ENCODE peak calls at places on chromosome 5, in ten cellular contexts. L is IMR-90; F is mammary epithelial cell; R is cardiac fibroblast; T is upper lobe of left lung; K is fibroblast of mammary gland; X is tibial artery; N is Peyer's patch; E is dorsolateral prefrontal cortex; V is CD8-positive, alpha-beta T cell. M is an unnamed sample.

GRCh38 chr5:151427258-151427657 is 20.1 kb upstream of the SLC36A1 start:
- DNase-seq in L (no peak), F (no peak), N (peak), V (no peak), R (no peak), E (no peak), X (no peak), K (no peak), T (no peak), M (no peak)

GRCh38 chr5:58447231-58447630 is 12.7 kb downstream of the PLK2 start:
- DNase-seq in R (peak), F (no peak), X (no peak), K (peak), T (no peak), E (no peak), L (peak), V (no peak), N (no peak), M (no peak)

GRCh38 chr5:132184588-132184987 is 43.1 kb downstream of the P4HA2 start:
- DNase-seq in T (no peak), R (no peak), V (no peak), N (no peak), F (no peak), K (peak), X (no peak), E (no peak), L (no peak), M (no peak)

GRCh38 chr5:73694089-73694488 is 68.1 kb downstream of the ARHGEF28 start:
- DNase-seq in N (no peak), V (no peak), K (no peak), R (no peak), L (no peak), F (no peak), T (no peak), X (no peak), E (no peak), M (no peak)

GRCh38 chr5:173642191-173642816 is 25.9 kb upstream of the BOD1 start:
- DNase-seq in K (no peak), E (no peak), F (no peak), X (no peak), R (no peak), N (no peak), V (no peak), T (peak), L (no peak), M (peak)

GRCh38 chr5:535781-536698 is 11.8 kb upstream of the SLC9A3 start:
- DNase-seq in K (no peak), T (no peak), R (no peak), N (no peak), X (no peak), F (no peak), L (no peak), V (no peak), E (no peak), M (no peak)

GRCh38 chr5:98927242-98927987 is 1.4 kb downstream of the CHD1 start:
- DNase-seq in X (peak), R (peak), F (peak), L (peak), K (peak), N (peak), V (peak), T (peak), E (no peak), M (peak)

GRCh38 chr5:73515232-73515631 is 17.0 kb downstream of the BTF3 start:
- DNase-seq in L (no peak), E (no peak), R (no peak), F (peak), T (peak), N (no peak), X (no peak), V (no peak), K (no peak), M (no peak)

GRCh38 chr5:3023678-3024077 is 272.2 kb upstream of the IRX2 start:
- DNase-seq in T (no peak), L (no peak), F (no peak), V (no peak), E (no peak), X (no peak), N (no peak), K (no peak), R (no peak), M (no peak)

GRCh38 chr5:52024363-52024762 is 641.1 kb downstream of the ISL1 start:
- DNase-seq in T (no peak), X (no peak), R (no peak), V (no peak), L (no peak), E (no peak), K (no peak), F (no peak), N (no peak), M (no peak)

GRCh38 chr5:91403404-91403803 is 20.3 kb upstream of the ARRDC3 start:
- DNase-seq in F (no peak), T (no peak), X (no peak), E (no peak), N (no peak), K (peak), V (no peak), L (peak), R (peak), M (no peak)

GRCh38 chr5:120509056-120509455 is 45.0 kb downstream of the PRR16 start:
- DNase-seq in V (no peak), R (no peak), N (no peak), X (no peak), T (no peak), K (peak), F (no peak), E (no peak), L (peak), M (no peak)

GRCh38 chr5:132439521-132440206 is 50.9 kb downstream of the IRF1 start:
- DNase-seq in V (no peak), N (no peak), T (no peak), F (peak), X (peak), R (peak), L (peak), K (peak), E (no peak), M (peak)

GRCh38 chr5:1537166-1538154 is 13.7 kb upstream of the LPCAT1 start:
- DNase-seq in T (peak), L (no peak), E (peak), K (no peak), N (no peak), V (no peak), F (no peak), R (no peak), X (no peak), M (no peak)

GRCh38 chr5:23446436-23446835 is 61.0 kb upstream of the PRDM9 start:
- DNase-seq in F (no peak), V (no peak), E (no peak), X (no peak), N (no peak), K (peak), T (no peak), R (peak), L (no peak), M (no peak)

GRCh38 chr5:93035194-93035593 is 545.8 kb downstream of the NR2F1-AS1 start:
- DNase-seq in R (no peak), L (no peak), T (no peak), K (no peak), N (no peak), V (no peak), E (no peak), F (no peak), X (no peak), M (no peak)

GRCh38 chr5:148653840-148654781 is at the start of gene HTR4:
- DNase-seq in F (no peak), T (no peak), X (no peak), K (no peak), L (no peak), E (no peak), R (no peak), N (no peak), V (no peak), M (no peak)

GRCh38 chr5:141742866-141743651 is 61.0 kb upstream of the ARAP3 start:
- DNase-seq in F (peak), K (peak), L (peak), E (no peak), X (no peak), V (no peak), R (peak), T (no peak), N (no peak), M (no peak)

GRCh38 chr5:160423025-160423554 is 1.4 kb downstream of the PTTG1 start:
- DNase-seq in N (no peak), L (no peak), T (no peak), E (no peak), R (no peak), V (no peak), K (no peak), X (no peak), F (peak), M (no peak)

GRCh38 chr5:54881286-54882005 is 103.9 kb downstream of the ESM1 start:
- DNase-seq in N (no peak), F (peak), R (no peak), T (no peak), L (no peak), V (no peak), X (no peak), K (no peak), E (no peak), M (no peak)

GRCh38 chr5:11617080-11617479 is 287.2 kb downstream of the CTNND2 start:
- DNase-seq in K (peak), L (no peak), R (no peak), E (no peak), X (no peak), V (no peak), T (no peak), N (no peak), F (no peak), M (no peak)

GRCh38 chr5:140588311-140589070 is 23.9 kb downstream of the SLC35A4 start:
- DNase-seq in N (no peak), X (no peak), K (peak), E (no peak), F (no peak), L (peak), R (peak), V (no peak), T (no peak), M (no peak)

GRCh38 chr5:149966901-149967419 is 6.4 kb downstream of the SLC26A2 start:
- DNase-seq in T (no peak), L (no peak), R (no peak), V (no peak), N (no peak), F (no peak), K (no peak), E (no peak), X (no peak), M (no peak)

GRCh38 chr5:92391-93220 is 638 bp downstream of the PLEKHG4B start:
- DNase-seq in K (no peak), V (no peak), N (no peak), L (no peak), T (no peak), R (no peak), E (no peak), X (no peak), F (no peak), M (no peak)

GRCh38 chr5:120808606-120809005 is 344.5 kb downstream of the PRR16 start:
- DNase-seq in X (no peak), T (no peak), V (no peak), R (no peak), E (no peak), N (no peak), L (peak), K (no peak), F (no peak), M (no peak)

GRCh38 chr5:79924936-79925893 is 65.8 kb downstream of the MTX3 start:
- DNase-seq in X (no peak), T (no peak), R (peak), K (peak), F (no peak), L (peak), E (no peak), V (peak), N (no peak), M (no peak)
- TF ChIP-seq CTCF in X (no peak), T (no peak), R (peak), K (peak), F (peak), L (peak), E (no peak), V (peak), N (no peak), M (no peak)

GRCh38 chr5:88676637-88677481 is 206.1 kb downstream of the MEF2C start:
- DNase-seq in K (no peak), T (no peak), X (no peak), N (no peak), V (no peak), F (no peak), L (no peak), E (no peak), R (no peak), M (no peak)

GRCh38 chr5:88675159-88675757 is 207.7 kb downstream of the MEF2C start:
- DNase-seq in E (no peak), R (no peak), L (no peak), T (no peak), N (no peak), V (no peak), F (no peak), X (no peak), K (no peak), M (no peak)

GRCh38 chr5:88672644-88673493 is 210.1 kb downstream of the MEF2C start:
- DNase-seq in E (peak), L (no peak), N (no peak), K (no peak), V (no peak), X (no peak), T (no peak), F (no peak), R (no peak), M (no peak)

GRCh38 chr5:88675758-88676636 is 207.0 kb downstream of the MEF2C start:
- DNase-seq in K (peak), X (no peak), V (no peak), L (peak), N (no peak), T (no peak), E (peak), R (peak), F (no peak), M (no peak)

GRCh38 chr5:88674262-88675158 is 208.5 kb downstream of the MEF2C start:
- DNase-seq in X (no peak), K (no peak), N (no peak), T (no peak), R (peak), E (peak), F (no peak), L (no peak), V (no peak), M (no peak)
- H3K4me3 ChIP-seq in X (peak), K (peak), N (peak), T (peak), R (peak), E (peak), F (peak), L (no peak), V (peak), M (peak)

GRCh38 chr5:146049704-146050026 is 55.7 kb downstream of the PLAC8L1 start:
- DNase-seq in K (no peak), N (no peak), V (no peak), T (no peak), X (no peak), R (no peak), E (no peak), L (no peak), F (no peak), M (no peak)
- TF ChIP-seq CTCF in K (no peak), N (no peak), V (no peak), T (no peak), X (no peak), R (no peak), E (no peak), L (no peak), F (no peak), M (no peak)

GRCh38 chr5:172403822-172404221 is 50.5 kb downstream of the SH3PXD2B start:
- DNase-seq in K (no peak), F (no peak), V (no peak), N (no peak), R (no peak), L (no peak), E (no peak), X (no peak), T (no peak), M (no peak)

GRCh38 chr5:172404746-172405145 is 49.6 kb downstream of the SH3PXD2B start:
- DNase-seq in T (no peak), V (no peak), N (no peak), F (no peak), R (no peak), X (no peak), E (no peak), L (no peak), K (no peak), M (no peak)

GRCh38 chr5:172402531-172403190 is 51.7 kb downstream of the SH3PXD2B start:
- DNase-seq in K (no peak), V (no peak), E (no peak), T (no peak), F (no peak), N (no peak), L (no peak), X (no peak), R (no peak), M (no peak)

GRCh38 chr5:172405226-172405625 is 49.1 kb downstream of the SH3PXD2B start:
- DNase-seq in X (no peak), T (no peak), L (no peak), E (no peak), F (no peak), V (no peak), K (no peak), N (no peak), R (no peak), M (no peak)

GRCh38 chr5:172403191-172403794 is 51.0 kb downstream of the SH3PXD2B start:
- DNase-seq in L (peak), T (peak), K (peak), N (peak), R (no peak), V (no peak), E (peak), F (no peak), X (peak), M (peak)
- H3K4me3 ChIP-seq in L (no peak), T (no peak), K (no peak), N (no peak), R (no peak), V (no peak), E (no peak), F (no peak), X (no peak), M (no peak)

GRCh38 chr5:6371079-6371810 is 7.1 kb downstream of the MED10 start:
- DNase-seq in N (no peak), E (no peak), X (no peak), F (no peak), R (no peak), T (no peak), L (no peak), K (no peak), V (no peak), M (no peak)

GRCh38 chr5:6365977-6366590 is 12.3 kb downstream of the MED10 start:
- DNase-seq in R (no peak), V (no peak), L (no peak), K (no peak), F (no peak), N (no peak), X (no peak), T (no peak), E (peak), M (no peak)

GRCh38 chr5:6373081-6373846 is 5.1 kb downstream of the MED10 start:
- DNase-seq in N (peak), F (no peak), L (no peak), V (no peak), E (no peak), X (peak), T (no peak), R (no peak), K (no peak), M (no peak)

GRCh38 chr5:6372251-6373080 is 5.9 kb downstream of the MED10 start:
- DNase-seq in E (no peak), N (peak), X (peak), T (no peak), F (no peak), V (no peak), L (no peak), K (no peak), R (no peak), M (no peak)

GRCh38 chr5:6370580-6370979 is 7.8 kb downstream of the MED10 start:
- DNase-seq in R (peak), K (no peak), F (no peak), N (no peak), E (peak), T (no peak), X (no peak), V (no peak), L (no peak), M (peak)
- TF ChIP-seq CTCF in R (no peak), K (no peak), F (no peak), N (no peak), E (no peak), T (no peak), X (no peak), V (no peak), L (no peak), M (no peak)

DNA sequence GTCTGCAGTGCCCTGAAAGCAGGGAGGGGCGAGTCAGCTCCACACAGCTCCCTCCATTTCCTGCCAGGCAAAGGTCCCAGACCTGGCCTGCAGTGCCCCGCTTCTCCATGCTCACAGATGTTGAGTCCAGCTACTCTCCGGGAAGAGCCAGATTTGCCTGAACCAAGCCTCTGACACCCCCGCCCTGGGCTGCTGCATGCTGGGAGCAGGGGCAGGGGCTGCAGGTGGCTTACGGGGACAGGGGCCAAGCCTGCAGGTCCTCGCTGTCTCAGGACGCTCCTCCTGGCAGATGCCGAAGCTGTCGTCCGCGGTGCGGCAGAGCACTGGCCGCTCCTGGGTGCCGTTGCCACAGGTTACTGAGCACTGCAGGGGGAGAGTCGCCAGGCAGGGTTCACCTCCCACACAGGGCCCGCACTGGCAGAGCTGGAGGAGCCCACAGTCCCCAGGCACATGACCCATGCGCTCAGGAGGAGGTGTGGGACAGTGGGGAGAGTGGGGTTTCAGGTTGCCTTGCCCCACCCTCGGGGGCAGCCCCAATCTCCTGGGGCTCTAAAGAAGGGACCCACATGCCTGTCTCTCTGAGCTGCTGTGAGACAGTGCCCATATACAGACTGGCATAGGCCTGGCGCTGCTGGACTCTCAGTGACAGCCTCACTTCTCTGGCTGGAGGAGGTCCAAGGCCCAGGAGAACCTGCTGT is 62.4 kb downstream of the ZNF354C start:
- DNase-seq in R (no peak), N (no peak), X (peak), L (no peak), V (no peak), T (no peak), F (no peak), K (no peak), E (no peak), M (no peak)
- H3K4me3 ChIP-seq in R (no peak), N (no peak), X (no peak), L (no peak), V (no peak), T (no peak), F (no peak), K (no peak), E (no peak), M (no peak)

DNA sequence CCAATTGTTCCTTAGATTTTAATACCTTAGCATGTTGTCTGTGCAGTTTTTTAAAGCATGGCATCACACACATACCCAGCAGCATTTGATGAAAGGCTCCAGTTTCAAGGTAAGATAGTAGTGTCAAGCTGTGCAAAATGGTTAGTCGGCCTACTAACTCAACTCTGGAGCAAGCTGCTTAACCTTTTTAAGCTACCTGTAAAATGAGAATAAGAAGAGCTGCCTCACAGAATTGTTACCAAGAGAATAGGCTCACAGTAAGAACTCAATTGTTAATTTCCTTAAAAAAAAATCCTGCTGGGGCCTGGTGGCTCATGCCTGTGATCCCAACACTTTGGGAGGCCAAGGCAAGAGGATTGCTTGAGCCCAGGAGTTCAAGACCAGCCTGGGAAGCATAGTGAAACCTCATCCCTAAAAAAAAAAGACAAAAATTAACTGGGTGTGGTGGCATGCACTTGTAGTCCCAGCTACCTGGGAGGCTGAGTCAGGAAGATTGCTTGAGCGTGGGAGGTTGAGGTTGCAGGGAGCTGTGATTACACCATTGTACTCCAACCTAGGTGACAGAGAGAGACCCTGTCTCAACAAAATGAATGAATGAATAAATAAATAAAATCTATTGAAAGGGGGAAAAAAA is 96.6 kb downstream of the IQGAP2 start:
- DNase-seq in E (no peak), T (no peak), K (no peak), F (no peak), X (no peak), N (no peak), R (no peak), L (no peak), V (no peak), M (no peak)
- TF ChIP-seq CTCF in E (no peak), T (no peak), K (no peak), F (no peak), X (no peak), N (no peak), R (no peak), L (no peak), V (no peak), M (no peak)

GRCh38 chr5:89707891-89708290 is 701.7 kb downstream of the CETN3 start:
- DNase-seq in R (no peak), N (no peak), K (no peak), T (no peak), L (no peak), E (no peak), V (no peak), X (no peak), F (no peak), M (no peak)

GRCh38 chr5:89698028-89698427 is 711.5 kb downstream of the CETN3 start:
- DNase-seq in R (no peak), V (no peak), X (no peak), L (no peak), E (no peak), N (no peak), T (no peak), K (no peak), F (no peak), M (no peak)

GRCh38 chr5:89703799-89704198 is 705.8 kb downstream of the CETN3 start:
- DNase-seq in V (no peak), N (no peak), K (no peak), E (no peak), T (no peak), R (no peak), F (no peak), X (no peak), L (no peak), M (no peak)
- H3K4me3 ChIP-seq in V (no peak), N (no peak), K (no peak), E (no peak), T (no peak), R (no peak), F (no peak), X (no peak), L (no peak), M (no peak)

GRCh38 chr5:14744296-14745187 is 80.0 kb downstream of the OTULIN start:
- DNase-seq in K (no peak), V (no peak), X (no peak), R (no peak), N (no peak), T (no peak), L (no peak), E (no peak), F (no peak), M (no peak)
- TF ChIP-seq CTCF in K (no peak), V (no peak), X (no peak), R (no peak), N (no peak), T (no peak), L (no peak), E (no peak), F (no peak), M (no peak)